ENCODE peak calls at places on chromosomes 13 and 19, in eight cellular contexts. E is dorsolateral prefrontal cortex; I is natural killer cell treated with Interleukin-12 subunit alpha and Interleukin-12 subunit beta and Interleukin-15 and Interleukin-18, amount 100 ng/mL, for 72 hours; B is non-pigmented ciliary epithelial cell; Z is left cardiac atrium; Y is activated CD4-positive, alpha-beta T cell treated with anti-CD3 and anti-CD28 coated beads, Interleukin-2, amount 10 ng/mL, durations not matched to agents 7 days and 5 days; J is C1 segment of cervical spinal cord; G is stimulated activated CD4-positive, alpha-beta T cell treated with anti-CD3 and anti-CD28 coated beads, Interleukin-4, amount 100 ng/mL, for 24 hours. K is an unnamed sample.
A peak's percentile ranks its signal among the peaks of the same experiment; 100 is the strongest.

GRCh38 chr19:19217110-19217509 is 5.4 kb downstream of the NCAN start:
- DNase-seq in I (no peak), E (no peak), J (no peak), Z (no peak), B (no peak), Y (no peak), G (no peak), K (no peak)

GRCh38 chr13:50244913-50245574 is 229.8 kb downstream of the KCNRG start:
- DNase-seq in E (no peak), J (no peak), Z (no peak), B (no peak), G (peak; percentile 76), Y (peak; percentile 32), I (peak; percentile 86), K (no peak)

GRCh38 chr13:57212989-57213388 is 46.0 kb downstream of the PRR20E start:
- DNase-seq in E (no peak), Y (no peak), J (no peak), B (no peak), G (no peak), Z (no peak), I (no peak), K (no peak)

GRCh38 chr19:48746738-48747575 is at the start of gene IZUMO1:
- DNase-seq in Z (peak; percentile 92), I (peak; percentile 69), J (no peak), Y (peak; percentile 65), E (peak; percentile 86), B (peak; percentile 70), G (peak; percentile 52), K (peak; percentile 93)

GRCh38 chr13:51523082-51523518 is 61.2 kb upstream of the WDFY2 start:
- DNase-seq in B (no peak), G (no peak), J (no peak), Y (peak; percentile 55), E (no peak), I (peak; percentile 72), Z (peak; percentile 42), K (peak; percentile 5)

GRCh38 chr13:52405767-52406494 is at the start of gene THSD1:
- DNase-seq in B (no peak), Y (peak; percentile 14), G (no peak), E (no peak), Z (peak; percentile 86), I (no peak), J (no peak), K (peak; percentile 7)

GRCh38 chr19:10858204-10858828 is 10.1 kb downstream of the C19orf38 start:
- DNase-seq in G (no peak), Z (no peak), B (no peak), E (no peak), J (no peak), Y (no peak), I (no peak), K (no peak)

GRCh38 chr19:35123573-35123972 is 8.0 kb downstream of the FXYD3 start:
- DNase-seq in E (no peak), Y (no peak), I (no peak), B (no peak), J (no peak), G (no peak), Z (peak; percentile 63), K (peak; percentile 18)

GRCh38 chr13:40031031-40031430 is 375.6 kb downstream of the COG6 start:
- DNase-seq in I (no peak), Y (no peak), B (peak; percentile 44), E (no peak), J (no peak), Z (no peak), G (no peak), K (no peak)

GRCh38 chr19:23046743-23047142 is 43.8 kb upstream of the ZNF728 start:
- DNase-seq in Z (no peak), G (no peak), B (no peak), E (no peak), J (no peak), Y (no peak), I (no peak), K (no peak)

GRCh38 chr19:38478273-38478971 is 44.9 kb downstream of the RYR1 start:
- DNase-seq in E (no peak), I (no peak), Y (peak; percentile 37), B (no peak), G (no peak), J (no peak), Z (no peak), K (no peak)

GRCh38 chr19:53624776-53625540 is 6.8 kb upstream of the DPRX start:
- DNase-seq in I (no peak), E (no peak), B (no peak), J (no peak), Y (no peak), G (no peak), Z (no peak), K (no peak)

GRCh38 chr13:42836930-42837329 is 55.5 kb downstream of the FAM216B start:
- DNase-seq in I (no peak), J (no peak), Z (no peak), B (peak; percentile 38), Y (no peak), G (no peak), E (no peak), K (no peak)

GRCh38 chr13:41668130-41668757 is 210.9 kb downstream of the RGCC start:
- DNase-seq in I (no peak), J (no peak), B (peak; percentile 87), G (peak; percentile 19), Z (peak; percentile 31), Y (peak; percentile 66), E (peak; percentile 59), K (no peak)

GRCh38 chr13:88124142-88124541 is 453.0 kb downstream of the SLITRK5 start:
- DNase-seq in E (no peak), G (no peak), I (no peak), J (no peak), Y (no peak), Z (no peak), B (no peak), K (no peak)

GRCh38 chr13:39455534-39456175 is 147.3 kb downstream of the LHFPL6 start:
- DNase-seq in I (no peak), B (no peak), Y (no peak), G (no peak), J (no peak), E (no peak), Z (no peak), K (no peak)

GRCh38 chr13:106570354-106570822 is 2.5 kb upstream of the ARGLU1 start:
- DNase-seq in G (peak; percentile 62), Y (peak; percentile 19), E (no peak), J (no peak), B (no peak), Z (peak; percentile 90), I (peak; percentile 74), K (no peak)

GRCh38 chr19:49335784-49336481 is 727 bp downstream of the CD37 start:
- DNase-seq in Z (no peak), E (no peak), G (peak; percentile 14), J (no peak), I (peak; percentile 65), B (no peak), Y (peak; percentile 54), K (no peak)

GRCh38 chr13:23754506-23754905 is 134.7 kb downstream of the MIPEP start:
- DNase-seq in G (no peak), J (no peak), E (no peak), Z (no peak), B (no peak), I (no peak), Y (peak; percentile 23), K (no peak)

GRCh38 chr13:113819731-113820715 is 43.9 kb downstream of the GAS6 start:
- DNase-seq in J (no peak), B (no peak), Y (no peak), Z (no peak), E (no peak), G (no peak), I (no peak), K (no peak)

GRCh38 chr19:34082289-34083077 is 89.8 kb upstream of the LSM14A start:
- DNase-seq in I (no peak), G (no peak), E (no peak), J (no peak), B (no peak), Y (no peak), Z (no peak), K (no peak)

GRCh38 chr19:32397736-32398135 is 7.8 kb upstream of the DPY19L3 start:
- DNase-seq in Z (no peak), I (no peak), G (no peak), E (no peak), B (peak; percentile 41), J (no peak), Y (no peak), K (no peak)

GRCh38 chr19:5828661-5829566 is 10.6 kb downstream of the FUT6 start:
- DNase-seq in B (no peak), J (no peak), I (no peak), E (no peak), G (peak; percentile 19), Z (peak; percentile 57), Y (no peak), K (no peak)

GRCh38 chr13:35092751-35093150 is 150.7 kb downstream of the NBEA start:
- DNase-seq in Z (no peak), Y (no peak), E (no peak), J (no peak), I (no peak), G (no peak), B (no peak), K (no peak)

GRCh38 chr13:98366959-98367358 is 189.9 kb upstream of the RNF113B start:
- DNase-seq in E (no peak), G (no peak), B (no peak), Z (no peak), Y (no peak), J (no peak), I (no peak), K (no peak)

GRCh38 chr13:112532837-112533745 is 54.9 kb downstream of the TUBGCP3 start:
- DNase-seq in E (no peak), G (no peak), Y (peak; percentile 26), I (no peak), B (no peak), J (no peak), Z (no peak), K (no peak)

GRCh38 chr19:16467581-16467980 is 4.2 kb downstream of the EPS15L1 start:
- DNase-seq in Z (peak; percentile 48), J (no peak), Y (no peak), G (no peak), E (peak; percentile 50), B (no peak), I (no peak), K (no peak)

GRCh38 chr13:98509271-98510155 is 67.4 kb downstream of the STK24 start:
- DNase-seq in Y (peak; percentile 44), G (peak; percentile 59), B (peak; percentile 53), I (no peak), E (no peak), J (no peak), Z (peak; percentile 83), K (no peak)

GRCh38 chr19:45149129-45149528 is 11.7 kb downstream of the NKPD1 start:
- DNase-seq in I (no peak), G (no peak), Z (no peak), B (no peak), E (no peak), J (no peak), Y (no peak), K (no peak)

GRCh38 chr13:33721719-33722118 is 96.2 kb upstream of the RFC3 start:
- DNase-seq in B (peak; percentile 72), I (no peak), J (no peak), G (no peak), Y (no peak), E (no peak), Z (no peak), K (no peak)

GRCh38 chr19:5103812-5104410 is 135.0 kb downstream of the KDM4B start:
- DNase-seq in J (no peak), Z (no peak), B (no peak), E (no peak), G (no peak), Y (no peak), I (no peak), K (no peak)

GRCh38 chr19:11125994-11126685 is 29.4 kb downstream of the SPC24 start:
- DNase-seq in B (no peak), E (peak; percentile 87), J (no peak), Y (peak; percentile 84), G (peak; percentile 81), I (peak; percentile 69), Z (peak; percentile 83), K (peak; percentile 7)

GRCh38 chr13:76106763-76107162 is 470.6 kb downstream of the LMO7 start:
- DNase-seq in G (no peak), I (no peak), Z (no peak), J (no peak), B (no peak), Y (no peak), E (no peak), K (no peak)

GRCh38 chr19:35977446-35978222 is 17.4 kb upstream of the SDHAF1 start:
- DNase-seq in Y (peak; percentile 26), Z (no peak), G (no peak), B (no peak), J (no peak), E (peak; percentile 32), I (no peak), K (no peak)

K was measured in substantia nigra.